ENCODE peak calls at places on chromosomes 7 and 10, in five cellular contexts. J is ELR, P is nucleus accumbens, D is GM13977, Q is activated T-cell treated with anti-CD3 and anti-CD28 coated beads for 1 hour. N is an unnamed sample.

GRCh38 chr10:132397671-132398565 is 918 bp downstream of the PWWP2B start:
- DNase-seq in J (peak), D (no peak), Q (no peak), P (no peak), N (no peak)

GRCh38 chr7:147296986-147297385 is 1180.4 kb downstream of the CNTNAP2 start:
- DNase-seq in Q (no peak), P (no peak), D (no peak), J (no peak), N (no peak)

GRCh38 chr7:14398531-14398930 is 409.1 kb upstream of the ETV1 start:
- DNase-seq in P (no peak), Q (no peak), J (no peak), D (no peak), N (no peak)

GRCh38 chr10:132368881-132369635 is 27.9 kb upstream of the PWWP2B start:
- DNase-seq in Q (no peak), D (no peak), J (peak), P (no peak), N (no peak)

GRCh38 chr10:86295791-86296190 is 70.8 kb downstream of the GRID1 start:
- DNase-seq in D (no peak), J (no peak), Q (no peak), P (no peak), N (no peak)

GRCh38 chr7:44617225-44617885 is 10.9 kb downstream of the OGDH start:
- DNase-seq in D (peak), P (no peak), Q (no peak), J (peak), N (no peak)

GRCh38 chr10:59508296-59508695 is 145.9 kb upstream of the FAM13C start:
- DNase-seq in D (no peak), P (no peak), Q (no peak), J (peak), N (no peak)

GRCh38 chr7:138752568-138753518 is 45.0 kb upstream of the TMEM213 start:
- DNase-seq in D (no peak), J (peak), Q (peak), P (no peak), N (no peak)

GRCh38 chr10:47165711-47166404 is 134.1 kb upstream of the GDF10 start:
- DNase-seq in J (peak), P (peak), Q (peak), D (no peak), N (no peak)

GRCh38 chr10:37813763-37814162 is 43.6 kb downstream of the ZNF248 start:
- DNase-seq in J (no peak), P (no peak), Q (no peak), D (no peak), N (no peak)

N was measured in occipital lobe.